ENCODE peak calls at places on chromosomes 11 and 22, in four cellular contexts. I is retinal pigment epithelial cell, B is omental fat pad, N is A549. D is an unnamed sample.

GRCh38 chr11:33263549-33263948 is 6.4 kb downstream of the HIPK3 start:
- DNase-seq in I (no peak), B (no peak), N (no peak), D (no peak)

GRCh38 chr22:30396871-30397655 is at the start of gene SEC14L2:
- DNase-seq in I (no peak), B (no peak), N (peak), D (peak)

GRCh38 chr11:67458266-67458665 is 3.1 kb downstream of the CABP4 start:
- DNase-seq in I (no peak), B (no peak), N (no peak), D (no peak)

GRCh38 chr22:30481711-30482110 is 9.9 kb upstream of the SEC14L3 start:
- DNase-seq in I (no peak), B (no peak), N (no peak), D (no peak)

GRCh38 chr11:44928144-44928543 is 22.5 kb downstream of the TP53I11 start:
- DNase-seq in I (no peak), B (no peak), N (no peak), D (no peak)

GRCh38 chr11:10023202-10023601 is 270.8 kb downstream of the SBF2 start:
- DNase-seq in I (no peak), B (no peak), N (no peak), D (no peak)

GRCh38 chr11:130433357-130433756 is 4.9 kb upstream of the ADAMTS8 start:
- DNase-seq in I (no peak), B (no peak), N (no peak), D (no peak)

GRCh38 chr11:29352273-29352672 is 664.6 kb downstream of the KCNA4 start:
- DNase-seq in I (no peak), B (no peak), N (no peak), D (peak)

GRCh38 chr11:103806130-103806900 is 230.1 kb upstream of the DDI1 start:
- DNase-seq in I (peak), B (no peak), N (peak), D (no peak)

GRCh38 chr11:96267490-96268010 is 75.4 kb downstream of the MAML2 start:
- DNase-seq in I (no peak), B (no peak), N (no peak), D (no peak)

GRCh38 chr22:47294222-47294532 is 531.7 kb downstream of the TBC1D22A start:
- DNase-seq in I (no peak), B (no peak), N (no peak), D (no peak)

GRCh38 chr22:50474711-50475651 is at the start of gene SBF1:
- DNase-seq in I (peak), B (peak), N (peak), D (peak)

GRCh38 chr11:27456140-27456801 is 16.3 kb downstream of the LGR4 start:
- DNase-seq in I (no peak), B (no peak), N (no peak), D (no peak)

GRCh38 chr22:48112687-48113521 is 1350.5 kb downstream of the TBC1D22A start:
- DNase-seq in I (no peak), B (no peak), N (no peak), D (no peak)

GRCh38 chr11:31690041-31690440 is 121.1 kb downstream of the PAX6 start:
- DNase-seq in I (no peak), B (no peak), N (no peak), D (no peak)

GRCh38 chr11:65003282-65003681 is 6.5 kb upstream of the BATF2 start:
- DNase-seq in I (no peak), B (no peak), N (no peak), D (no peak)

GRCh38 chr11:44755553-44756505 is 29.1 kb downstream of the TSPAN18 start:
- DNase-seq in I (no peak), B (no peak), N (no peak), D (no peak)

GRCh38 chr11:68436985-68437926 is 23.3 kb upstream of the PPP6R3 start:
- DNase-seq in I (no peak), B (no peak), N (peak), D (no peak)

GRCh38 chr11:119205574-119206511 is at the start of gene CBL:
- DNase-seq in I (peak), B (peak), N (peak), D (peak)

GRCh38 chr11:93741882-93742226 is 382 bp downstream of the C11orf54 start:
- DNase-seq in I (no peak), B (no peak), N (peak), D (no peak)

GRCh38 chr11:13944016-13944415 is 18.5 kb upstream of the SPON1 start:
- DNase-seq in I (no peak), B (no peak), N (no peak), D (no peak)

GRCh38 chr11:104538313-104538712 is 359.9 kb downstream of the CASP12 start:
- DNase-seq in I (no peak), B (no peak), N (no peak), D (no peak)

GRCh38 chr11:63536669-63537292 is at the start of gene PLAAT4:
- DNase-seq in I (no peak), B (no peak), N (no peak), D (no peak)

GRCh38 chr11:119797137-119797611 is 68.2 kb upstream of the NECTIN1 start:
- DNase-seq in I (no peak), B (no peak), N (no peak), D (no peak)

GRCh38 chr22:21073023-21073422 is 27.3 kb downstream of the LRRC74B start:
- DNase-seq in I (no peak), B (no peak), N (no peak), D (no peak)

GRCh38 chr11:46119352-46120216 is 1.7 kb downstream of the PHF21A start:
- DNase-seq in I (no peak), B (no peak), N (no peak), D (no peak)

GRCh38 chr11:46120361-46120710 is 918 bp downstream of the PHF21A start:
- DNase-seq in I (no peak), B (no peak), N (peak), D (no peak)

GRCh38 chr11:46121328-46121723 is at the start of gene PHF21A:
- DNase-seq in I (peak), B (peak), N (peak), D (peak)

GRCh38 chr11:46121724-46122477 is 647 bp upstream of the PHF21A start:
- DNase-seq in I (peak), B (no peak), N (peak), D (peak)

DNA sequence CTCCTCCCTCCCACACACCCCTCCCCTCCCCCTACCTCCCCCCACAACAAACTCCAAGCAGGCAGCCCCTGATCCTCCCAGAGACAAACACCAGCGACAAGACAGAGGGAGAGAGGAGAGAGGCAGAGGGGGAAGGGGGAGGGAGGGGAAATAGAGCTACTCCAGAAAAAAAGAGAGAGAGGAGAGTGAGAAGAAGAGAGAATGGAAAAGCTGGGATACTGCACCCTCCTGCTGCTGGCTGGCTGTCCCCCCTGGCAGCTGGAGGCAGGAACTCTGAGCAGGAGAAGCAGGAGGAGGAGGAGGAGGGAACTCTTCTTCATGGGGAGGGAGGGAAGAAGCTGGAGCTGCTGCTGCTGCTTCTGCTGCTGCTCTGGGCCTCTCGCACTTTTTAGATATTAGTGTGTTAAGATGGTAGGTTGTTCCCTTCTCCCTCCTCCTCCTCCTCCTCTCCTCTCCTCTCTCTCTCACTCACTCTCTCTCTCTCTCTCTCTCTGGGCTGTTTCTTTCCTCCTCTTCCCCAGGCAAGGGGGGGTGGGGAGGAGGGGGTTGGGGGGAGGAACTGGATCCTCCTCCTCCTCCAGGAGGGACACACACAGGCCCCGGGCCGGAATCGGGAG is 435 bp downstream of the PHF21A start:
- DNase-seq in I (no peak), B (no peak), N (peak), D (peak)
- TF ChIP-seq CTCF in I (no peak), B (no peak), N (no peak), D (no peak)

GRCh38 chr22:35177811-35178210 is 79.5 kb upstream of the HMGXB4 start:
- DNase-seq in I (no peak), B (no peak), N (no peak), D (peak)
- TF ChIP-seq CTCF in I (no peak), B (no peak), N (no peak), D (no peak)

GRCh38 chr11:1839204-1839923 is 583 bp downstream of the TNNI2 start:
- DNase-seq in I (no peak), B (no peak), N (no peak), D (no peak)

GRCh38 chr11:1838426-1839131 is at the start of gene TNNI2:
- DNase-seq in I (no peak), B (no peak), N (no peak), D (no peak)

GRCh38 chr11:1837171-1838076 is 1.4 kb upstream of the TNNI2 start:
- DNase-seq in I (no peak), B (no peak), N (peak), D (peak)

GRCh38 chr11:1836011-1836945 is 1.5 kb downstream of the SYT8 start:
- DNase-seq in I (no peak), B (no peak), N (no peak), D (no peak)

DNA sequence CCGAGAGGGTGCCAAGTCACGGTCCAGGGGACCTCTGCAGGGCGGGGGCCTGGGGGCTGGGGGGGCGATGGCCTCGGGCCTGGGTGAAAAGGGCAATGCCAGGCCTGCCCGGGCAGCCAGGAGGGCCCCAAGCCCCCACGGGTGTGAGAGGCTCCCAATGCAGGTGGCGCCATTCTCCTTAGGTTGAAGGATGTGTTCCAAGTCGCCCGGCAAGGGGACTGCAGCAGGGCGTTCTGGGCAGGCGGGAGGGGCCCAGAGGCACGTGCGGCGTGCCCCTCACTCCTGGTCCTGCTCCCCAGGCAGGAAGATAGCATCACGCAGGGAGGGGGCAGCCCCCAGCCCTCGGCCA is 730 bp upstream of the TNNI2 start:
- DNase-seq in I (no peak), B (no peak), N (no peak), D (no peak)
- TF ChIP-seq CTCF in I (no peak), B (no peak), N (peak), D (no peak)

DNA sequence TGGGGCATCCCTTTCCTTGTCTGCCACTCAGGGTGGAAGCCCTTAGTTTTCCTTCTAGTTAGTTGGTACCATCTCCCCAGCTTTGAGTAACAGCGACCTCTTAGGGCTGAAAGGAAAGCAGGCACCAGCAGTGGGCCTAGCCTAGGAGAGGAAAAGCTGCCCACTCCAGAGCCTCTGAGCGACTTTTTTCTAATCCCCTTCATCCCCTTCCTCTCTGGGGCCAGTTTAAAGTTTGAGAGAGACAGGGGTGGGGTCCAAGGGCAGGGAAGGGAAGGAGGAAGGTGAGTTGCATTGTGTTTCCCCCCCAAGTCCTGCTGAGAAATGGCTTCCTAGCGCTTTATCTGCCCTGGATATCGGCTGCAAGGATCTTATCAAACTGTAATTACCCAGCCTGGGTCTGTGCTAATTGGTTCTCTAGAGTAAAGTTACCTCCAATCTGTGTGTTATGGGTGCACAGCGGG is 573.9 kb upstream of the CADM1 start:
- DNase-seq in I (no peak), B (no peak), N (no peak), D (peak)
- TF ChIP-seq CTCF in I (peak), B (no peak), N (no peak), D (peak)

D was measured in WTC11.